ENCODE peak calls at places on chromosomes 11 and 22, in nine cellular contexts. One of them, this sample, is unnamed.

GRCh38 chr11:106594751-106595351 is 423.4 kb downstream of the GUCY1A2 start:
- DNase-seq in stimulated activated CD4-positive, alpha-beta T cell treated with anti-CD3 and anti-CD28 coated beads, Interleukin-4, amount 100 ng/mL, for 48 hours: no peak
- DNase-seq in AG09309: no peak
- DNase-seq in upper lobe of right lung: no peak
- DNase-seq in natural killer cell: no peak
- DNase-seq in psoas muscle: no peak
- DNase-seq in heart right ventricle: no peak
- DNase-seq in H54: no peak
- DNase-seq in T47D: no peak
- DNase-seq in this sample: peak; percentile 84

GRCh38 chr22:44918166-44918924 is 91.5 kb downstream of the PHF21B start:
- DNase-seq in natural killer cell: no peak
- DNase-seq in upper lobe of right lung: peak; percentile 52
- DNase-seq in T47D: no peak
- DNase-seq in heart right ventricle: no peak
- DNase-seq in stimulated activated CD4-positive, alpha-beta T cell treated with anti-CD3 and anti-CD28 coated beads, Interleukin-4, amount 100 ng/mL, for 48 hours: no peak
- DNase-seq in H54: no peak
- DNase-seq in AG09309: no peak
- DNase-seq in psoas muscle: peak; percentile 44
- DNase-seq in this sample: no peak

GRCh38 chr11:83156150-83156995 is 558 bp upstream of the PCF11 start:
- DNase-seq in heart right ventricle: peak; percentile 98
- DNase-seq in H54: peak; percentile 91
- DNase-seq in T47D: peak; percentile 99
- DNase-seq in natural killer cell: peak; percentile 93
- DNase-seq in stimulated activated CD4-positive, alpha-beta T cell treated with anti-CD3 and anti-CD28 coated beads, Interleukin-4, amount 100 ng/mL, for 48 hours: peak; percentile 97
- DNase-seq in AG09309: peak; percentile 100
- DNase-seq in upper lobe of right lung: peak; percentile 98
- DNase-seq in psoas muscle: peak; percentile 99
- DNase-seq in this sample: peak; percentile 100

GRCh38 chr11:36431429-36432092 is 78.5 kb downstream of the TRAF6 start:
- DNase-seq in T47D: no peak
- DNase-seq in upper lobe of right lung: no peak
- DNase-seq in AG09309: peak; percentile 88
- DNase-seq in stimulated activated CD4-positive, alpha-beta T cell treated with anti-CD3 and anti-CD28 coated beads, Interleukin-4, amount 100 ng/mL, for 48 hours: no peak
- DNase-seq in psoas muscle: no peak
- DNase-seq in H54: peak; percentile 86
- DNase-seq in natural killer cell: no peak
- DNase-seq in heart right ventricle: no peak
- DNase-seq in this sample: peak; percentile 55

GRCh38 chr11:64490562-64491216 is 100.3 kb upstream of the SLC22A12 start:
- DNase-seq in AG09309: no peak
- DNase-seq in H54: no peak
- DNase-seq in stimulated activated CD4-positive, alpha-beta T cell treated with anti-CD3 and anti-CD28 coated beads, Interleukin-4, amount 100 ng/mL, for 48 hours: no peak
- DNase-seq in heart right ventricle: no peak
- DNase-seq in psoas muscle: no peak
- DNase-seq in natural killer cell: no peak
- DNase-seq in upper lobe of right lung: no peak
- DNase-seq in T47D: no peak
- DNase-seq in this sample: no peak

GRCh38 chr11:79046365-79046764 is 394.5 kb downstream of the TENM4 start:
- DNase-seq in heart right ventricle: no peak
- DNase-seq in upper lobe of right lung: no peak
- DNase-seq in AG09309: no peak
- DNase-seq in H54: no peak
- DNase-seq in T47D: no peak
- DNase-seq in stimulated activated CD4-positive, alpha-beta T cell treated with anti-CD3 and anti-CD28 coated beads, Interleukin-4, amount 100 ng/mL, for 48 hours: no peak
- DNase-seq in natural killer cell: no peak
- DNase-seq in psoas muscle: no peak
- DNase-seq in this sample: no peak

GRCh38 chr11:74037309-74037708 is 28.4 kb upstream of the UCP3 start:
- DNase-seq in heart right ventricle: no peak
- DNase-seq in stimulated activated CD4-positive, alpha-beta T cell treated with anti-CD3 and anti-CD28 coated beads, Interleukin-4, amount 100 ng/mL, for 48 hours: no peak
- DNase-seq in upper lobe of right lung: no peak
- DNase-seq in H54: no peak
- DNase-seq in natural killer cell: no peak
- DNase-seq in T47D: no peak
- DNase-seq in psoas muscle: no peak
- DNase-seq in AG09309: no peak
- DNase-seq in this sample: no peak

GRCh38 chr22:26590525-26590858 is 560 bp upstream of the TPST2 start:
- DNase-seq in T47D: no peak
- DNase-seq in upper lobe of right lung: no peak
- DNase-seq in H54: no peak
- DNase-seq in AG09309: no peak
- DNase-seq in heart right ventricle: no peak
- DNase-seq in psoas muscle: no peak
- DNase-seq in natural killer cell: no peak
- DNase-seq in stimulated activated CD4-positive, alpha-beta T cell treated with anti-CD3 and anti-CD28 coated beads, Interleukin-4, amount 100 ng/mL, for 48 hours: no peak
- DNase-seq in this sample: no peak

GRCh38 chr11:3138178-3139085 is 26.7 kb downstream of the OSBPL5 start:
- DNase-seq in psoas muscle: peak; percentile 32
- DNase-seq in natural killer cell: no peak
- DNase-seq in heart right ventricle: peak; percentile 13
- DNase-seq in AG09309: no peak
- DNase-seq in H54: no peak
- DNase-seq in T47D: no peak
- DNase-seq in upper lobe of right lung: peak; percentile 58
- DNase-seq in stimulated activated CD4-positive, alpha-beta T cell treated with anti-CD3 and anti-CD28 coated beads, Interleukin-4, amount 100 ng/mL, for 48 hours: no peak
- DNase-seq in this sample: peak; percentile 75

GRCh38 chr11:17389205-17389956 is 922 bp upstream of the KCNJ11 start:
- DNase-seq in natural killer cell: peak; percentile 73
- DNase-seq in stimulated activated CD4-positive, alpha-beta T cell treated with anti-CD3 and anti-CD28 coated beads, Interleukin-4, amount 100 ng/mL, for 48 hours: peak; percentile 66
- DNase-seq in upper lobe of right lung: peak; percentile 91
- DNase-seq in heart right ventricle: peak; percentile 78
- DNase-seq in T47D: peak; percentile 59
- DNase-seq in AG09309: no peak
- DNase-seq in H54: peak; percentile 77
- DNase-seq in psoas muscle: peak; percentile 95
- DNase-seq in this sample: peak; percentile 93

GRCh38 chr11:79423736-79424135 is 17.1 kb downstream of the TENM4 start:
- DNase-seq in upper lobe of right lung: no peak
- DNase-seq in psoas muscle: no peak
- DNase-seq in T47D: no peak
- DNase-seq in natural killer cell: no peak
- DNase-seq in stimulated activated CD4-positive, alpha-beta T cell treated with anti-CD3 and anti-CD28 coated beads, Interleukin-4, amount 100 ng/mL, for 48 hours: no peak
- DNase-seq in H54: no peak
- DNase-seq in AG09309: no peak
- DNase-seq in heart right ventricle: no peak
- DNase-seq in this sample: no peak

GRCh38 chr22:16824718-16825687 is at the start of gene XKR3:
- DNase-seq in T47D: no peak
- DNase-seq in psoas muscle: no peak
- DNase-seq in heart right ventricle: no peak
- DNase-seq in upper lobe of right lung: no peak
- DNase-seq in stimulated activated CD4-positive, alpha-beta T cell treated with anti-CD3 and anti-CD28 coated beads, Interleukin-4, amount 100 ng/mL, for 48 hours: no peak
- DNase-seq in AG09309: no peak
- DNase-seq in H54: peak; percentile 6
- DNase-seq in natural killer cell: no peak
- DNase-seq in this sample: no peak

GRCh38 chr11:235998-236773 is at the start of gene SIRT3:
- DNase-seq in heart right ventricle: peak; percentile 86
- DNase-seq in upper lobe of right lung: peak; percentile 92
- DNase-seq in AG09309: peak; percentile 7
- DNase-seq in natural killer cell: peak; percentile 80
- DNase-seq in T47D: peak; percentile 79
- DNase-seq in H54: peak; percentile 98
- DNase-seq in stimulated activated CD4-positive, alpha-beta T cell treated with anti-CD3 and anti-CD28 coated beads, Interleukin-4, amount 100 ng/mL, for 48 hours: peak; percentile 70
- DNase-seq in psoas muscle: peak; percentile 91
- DNase-seq in this sample: peak; percentile 95

GRCh38 chr11:69496631-69497220 is 15.3 kb downstream of the LINC01488 start:
- DNase-seq in heart right ventricle: no peak
- DNase-seq in upper lobe of right lung: peak; percentile 39
- DNase-seq in T47D: no peak
- DNase-seq in AG09309: no peak
- DNase-seq in psoas muscle: peak; percentile 12
- DNase-seq in natural killer cell: no peak
- DNase-seq in stimulated activated CD4-positive, alpha-beta T cell treated with anti-CD3 and anti-CD28 coated beads, Interleukin-4, amount 100 ng/mL, for 48 hours: no peak
- DNase-seq in H54: no peak
- DNase-seq in this sample: no peak

GRCh38 chr11:2582436-2582931 is 117.3 kb downstream of the KCNQ1OT1 start:
- DNase-seq in AG09309: no peak
- DNase-seq in heart right ventricle: peak; percentile 36
- DNase-seq in stimulated activated CD4-positive, alpha-beta T cell treated with anti-CD3 and anti-CD28 coated beads, Interleukin-4, amount 100 ng/mL, for 48 hours: no peak
- DNase-seq in upper lobe of right lung: peak; percentile 62
- DNase-seq in psoas muscle: peak; percentile 54
- DNase-seq in natural killer cell: peak; percentile 10
- DNase-seq in T47D: no peak
- DNase-seq in H54: no peak
- DNase-seq in this sample: no peak

GRCh38 chr22:29150701-29151100 is 55.0 kb upstream of the EMID1 start:
- DNase-seq in AG09309: no peak
- DNase-seq in heart right ventricle: no peak
- DNase-seq in stimulated activated CD4-positive, alpha-beta T cell treated with anti-CD3 and anti-CD28 coated beads, Interleukin-4, amount 100 ng/mL, for 48 hours: no peak
- DNase-seq in T47D: no peak
- DNase-seq in natural killer cell: no peak
- DNase-seq in upper lobe of right lung: no peak
- DNase-seq in psoas muscle: peak; percentile 53
- DNase-seq in H54: no peak
- DNase-seq in this sample: no peak

GRCh38 chr11:13972033-13972910 is 9.7 kb downstream of the SPON1 start:
- DNase-seq in upper lobe of right lung: no peak
- DNase-seq in heart right ventricle: no peak
- DNase-seq in stimulated activated CD4-positive, alpha-beta T cell treated with anti-CD3 and anti-CD28 coated beads, Interleukin-4, amount 100 ng/mL, for 48 hours: no peak
- DNase-seq in psoas muscle: no peak
- DNase-seq in T47D: no peak
- DNase-seq in H54: no peak
- DNase-seq in AG09309: no peak
- DNase-seq in natural killer cell: no peak
- DNase-seq in this sample: no peak

GRCh38 chr22:16603448-16603768 is 10.8 kb upstream of the CCT8L2 start:
- DNase-seq in heart right ventricle: no peak
- DNase-seq in stimulated activated CD4-positive, alpha-beta T cell treated with anti-CD3 and anti-CD28 coated beads, Interleukin-4, amount 100 ng/mL, for 48 hours: no peak
- DNase-seq in upper lobe of right lung: no peak
- DNase-seq in psoas muscle: no peak
- DNase-seq in natural killer cell: no peak
- DNase-seq in T47D: no peak
- DNase-seq in H54: no peak
- DNase-seq in AG09309: no peak
- DNase-seq in this sample: no peak

GRCh38 chr11:69166186-69167115 is 10.7 kb downstream of the SMIM38 start:
- DNase-seq in T47D: no peak
- DNase-seq in upper lobe of right lung: no peak
- DNase-seq in heart right ventricle: no peak
- DNase-seq in natural killer cell: no peak
- DNase-seq in psoas muscle: no peak
- DNase-seq in H54: peak; percentile 94
- DNase-seq in stimulated activated CD4-positive, alpha-beta T cell treated with anti-CD3 and anti-CD28 coated beads, Interleukin-4, amount 100 ng/mL, for 48 hours: peak; percentile 19
- DNase-seq in AG09309: peak; percentile 32
- DNase-seq in this sample: no peak

GRCh38 chr11:17810041-17810440 is 75.5 kb downstream of the KCNC1 start:
- DNase-seq in psoas muscle: no peak
- DNase-seq in H54: no peak
- DNase-seq in AG09309: no peak
- DNase-seq in stimulated activated CD4-positive, alpha-beta T cell treated with anti-CD3 and anti-CD28 coated beads, Interleukin-4, amount 100 ng/mL, for 48 hours: no peak
- DNase-seq in natural killer cell: no peak
- DNase-seq in heart right ventricle: no peak
- DNase-seq in upper lobe of right lung: no peak
- DNase-seq in T47D: no peak
- DNase-seq in this sample: no peak

GRCh38 chr22:37610480-37611148 is 2.0 kb downstream of the GGA1 start:
- DNase-seq in H54: no peak
- DNase-seq in upper lobe of right lung: peak; percentile 80
- DNase-seq in natural killer cell: no peak
- DNase-seq in heart right ventricle: no peak
- DNase-seq in T47D: no peak
- DNase-seq in psoas muscle: no peak
- DNase-seq in AG09309: no peak
- DNase-seq in stimulated activated CD4-positive, alpha-beta T cell treated with anti-CD3 and anti-CD28 coated beads, Interleukin-4, amount 100 ng/mL, for 48 hours: no peak
- DNase-seq in this sample: no peak

GRCh38 chr11:74492084-74492483 is 1.4 kb downstream of the LIPT2 start:
- DNase-seq in heart right ventricle: no peak
- DNase-seq in H54: no peak
- DNase-seq in natural killer cell: no peak
- DNase-seq in upper lobe of right lung: no peak
- DNase-seq in AG09309: no peak
- DNase-seq in psoas muscle: no peak
- DNase-seq in T47D: no peak
- DNase-seq in stimulated activated CD4-positive, alpha-beta T cell treated with anti-CD3 and anti-CD28 coated beads, Interleukin-4, amount 100 ng/mL, for 48 hours: no peak
- DNase-seq in this sample: no peak

GRCh38 chr11:104694259-104695070 is 203.8 kb downstream of the CASP12 start:
- DNase-seq in natural killer cell: no peak
- DNase-seq in T47D: no peak
- DNase-seq in H54: no peak
- DNase-seq in heart right ventricle: no peak
- DNase-seq in AG09309: no peak
- DNase-seq in stimulated activated CD4-positive, alpha-beta T cell treated with anti-CD3 and anti-CD28 coated beads, Interleukin-4, amount 100 ng/mL, for 48 hours: no peak
- DNase-seq in upper lobe of right lung: no peak
- DNase-seq in psoas muscle: no peak
- DNase-seq in this sample: peak; percentile 8

GRCh38 chr22:23700706-23701105 is 9.9 kb downstream of the RGL4 start:
- DNase-seq in H54: no peak
- DNase-seq in natural killer cell: no peak
- DNase-seq in T47D: no peak
- DNase-seq in AG09309: no peak
- DNase-seq in psoas muscle: no peak
- DNase-seq in upper lobe of right lung: no peak
- DNase-seq in heart right ventricle: no peak
- DNase-seq in stimulated activated CD4-positive, alpha-beta T cell treated with anti-CD3 and anti-CD28 coated beads, Interleukin-4, amount 100 ng/mL, for 48 hours: no peak
- DNase-seq in this sample: no peak

GRCh38 chr22:49800408-49801238 is 27.1 kb downstream of the BRD1 start:
- DNase-seq in H54: no peak
- DNase-seq in AG09309: no peak
- DNase-seq in heart right ventricle: no peak
- DNase-seq in T47D: no peak
- DNase-seq in natural killer cell: no peak
- DNase-seq in psoas muscle: no peak
- DNase-seq in stimulated activated CD4-positive, alpha-beta T cell treated with anti-CD3 and anti-CD28 coated beads, Interleukin-4, amount 100 ng/mL, for 48 hours: no peak
- DNase-seq in upper lobe of right lung: no peak
- DNase-seq in this sample: peak; percentile 18

This sample was measured in left kidney.